ENCODE peak calls at places on chromosomes 11 and 22, in nine cellular contexts. S is esophagus squamous epithelium, I is right lobe of liver, T is ovary, D is tibial nerve, C is sigmoid colon, M is adrenal gland, G is A549, P is body of pancreas. N is an unnamed sample. For H3K4me1, the result is how much of the 10 kb centered on the place peaks cover.

GRCh38 chr11:78210000-78210608 is 21.4 kb downstream of the USP35 start:
- DNase-seq in S (no peak), I (no peak), T (no peak), D (no peak), C (peak), M (no peak), G (no peak), P (no peak), N (no peak)

GRCh38 chr11:112874959-112875358 is 86.3 kb upstream of the NCAM1 start:
- DNase-seq in S (no peak), I (no peak), T (no peak), D (no peak), C (no peak), M (no peak), G (no peak), P (no peak), N (no peak)

GRCh38 chr11:59542142-59542810 is 30.9 kb downstream of the OR4D9 start:
- DNase-seq in S (no peak), I (no peak), T (no peak), D (no peak), C (no peak), M (peak), G (no peak), P (no peak), N (no peak)

GRCh38 chr22:37739611-37740049 is 42.8 kb downstream of the TRIOBP start:
- DNase-seq in S (no peak), I (no peak), T (peak), D (no peak), C (no peak), M (no peak), G (no peak), P (no peak), N (no peak)

GRCh38 chr11:131464024-131464423 is 93.6 kb downstream of the NTM start:
- DNase-seq in S (no peak), I (no peak), T (no peak), D (no peak), C (no peak), M (no peak), G (no peak), P (no peak), N (no peak)

GRCh38 chr11:116641561-116642045 is 131.2 kb downstream of the BUD13 start:
- DNase-seq in S (no peak), I (peak), T (peak), D (no peak), C (no peak), M (peak), G (peak), P (peak), N (peak)

GRCh38 chr22:36469094-36469710 is 12.2 kb downstream of the TXN2 start:
- DNase-seq in S (no peak), I (no peak), T (no peak), D (no peak), C (peak), M (no peak), G (no peak), P (no peak), N (no peak)

GRCh38 chr11:115886111-115886733 is 382.0 kb upstream of the CADM1 start:
- DNase-seq in S (no peak), I (no peak), T (no peak), D (no peak), C (no peak), M (no peak), G (no peak), P (no peak), N (no peak)

GRCh38 chr22:49971232-49972162 is 10.9 kb downstream of the PIM3 start:
- DNase-seq in S (no peak), I (peak), T (peak), D (peak), C (peak), M (peak), G (peak), P (peak), N (peak)

GRCh38 chr22:49020314-49020713 is 807.4 kb downstream of the BRD1 start:
- DNase-seq in S (no peak), I (no peak), T (no peak), D (no peak), C (peak), M (peak), G (no peak), P (no peak), N (no peak)

GRCh38 chr11:103628121-103628520 is 408.3 kb upstream of the DDI1 start:
- DNase-seq in S (no peak), I (no peak), T (no peak), D (no peak), C (no peak), M (no peak), G (no peak), P (no peak), N (no peak)

GRCh38 chr11:102400603-102401002 is 52.0 kb downstream of the TMEM123 start:
- DNase-seq in S (no peak), I (no peak), T (no peak), D (no peak), C (no peak), M (no peak), G (no peak), P (no peak), N (no peak)

GRCh38 chr22:49800408-49801238 is 27.1 kb downstream of the BRD1 start:
- DNase-seq in S (no peak), I (peak), T (no peak), D (no peak), C (no peak), M (peak), G (no peak), P (no peak), N (no peak)

GRCh38 chr11:89327885-89328284 is 150.2 kb downstream of the TYR start:
- DNase-seq in S (no peak), I (no peak), T (no peak), D (no peak), C (no peak), M (no peak), G (no peak), P (no peak), N (no peak)

GRCh38 chr11:19868281-19868821 is 155.7 kb downstream of the NAV2 start:
- DNase-seq in S (no peak), I (no peak), T (no peak), D (no peak), C (peak), M (peak), G (no peak), P (no peak), N (peak)

GRCh38 chr11:17740649-17741235 is 6.2 kb downstream of the KCNC1 start:
- DNase-seq in S (no peak), I (no peak), T (no peak), D (no peak), C (peak), M (no peak), G (no peak), P (no peak), N (peak)

GRCh38 chr11:32052218-32052617 is 38.7 kb upstream of the RCN1 start:
- DNase-seq in S (no peak), I (no peak), T (peak), D (peak), C (peak), M (peak), G (peak), P (peak), N (no peak)

GRCh38 chr11:113528982-113529381 is 53.8 kb upstream of the DRD2 start:
- DNase-seq in S (no peak), I (no peak), T (no peak), D (no peak), C (no peak), M (no peak), G (no peak), P (no peak), N (peak)

GRCh38 chr11:78208257-78209165 is 19.8 kb downstream of the USP35 start:
- DNase-seq in S (no peak), I (no peak), T (no peak), D (no peak), C (peak), M (peak), G (no peak), P (no peak), N (peak)

GRCh38 chr11:87223816-87224215 is 186.1 kb downstream of the TMEM135 start:
- DNase-seq in S (no peak), I (no peak), T (no peak), D (no peak), C (no peak), M (no peak), G (no peak), P (no peak), N (no peak)

GRCh38 chr11:65278351-65278750 is 16.6 kb downstream of the POLA2 start:
- DNase-seq in S (no peak), I (no peak), T (no peak), D (no peak), C (no peak), M (no peak), G (no peak), P (no peak), N (no peak)

GRCh38 chr22:46657655-46657953 is 37.4 kb downstream of the GRAMD4 start:
- DNase-seq in S (no peak), I (no peak), T (no peak), D (no peak), C (no peak), M (no peak), G (no peak), P (no peak), N (no peak)

GRCh38 chr11:11979487-11980117 is 28.8 kb downstream of the DKK3 start:
- DNase-seq in S (no peak), I (no peak), T (no peak), D (no peak), C (peak), M (no peak), G (peak), P (no peak), N (peak)

DNA sequence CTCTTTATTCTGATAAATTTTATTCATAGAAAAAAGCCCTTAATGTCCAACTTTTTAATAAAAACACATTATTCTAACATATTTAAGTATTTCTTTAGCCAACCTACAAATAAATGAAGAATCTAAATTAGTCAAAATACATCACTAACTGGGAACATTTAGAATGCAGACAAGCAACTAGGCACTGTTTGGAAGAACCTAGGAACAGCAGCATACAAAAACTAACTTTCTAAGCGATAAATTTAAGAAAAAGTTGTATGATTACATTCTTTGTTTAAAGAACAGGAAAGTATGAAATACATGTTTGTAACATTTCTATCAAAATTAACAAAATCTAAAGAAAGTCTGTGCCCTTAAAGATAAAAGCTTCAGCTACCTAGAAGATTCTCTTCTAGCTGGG is 35.3 kb downstream of the PI4KA start:
- DNase-seq in S (no peak), I (no peak), T (no peak), D (no peak), C (no peak), M (no peak), G (no peak), P (no peak), N (no peak)
- TF ChIP-seq POLR2A in S (no peak), I (no peak), T (no peak), D (no peak), C (no peak), M (no peak), G (no peak), P (no peak), N (no peak)

GRCh38 chr11:926341-926916 is 759 bp downstream of the AP2A2 start:
- DNase-seq in S (no peak), I (no peak), T (no peak), D (no peak), C (no peak), M (peak), G (peak), P (peak), N (peak)

GRCh38 chr11:924406-925157 is 1.1 kb upstream of the AP2A2 start:
- DNase-seq in S (no peak), I (no peak), T (peak), D (no peak), C (peak), M (no peak), G (no peak), P (no peak), N (no peak)

GRCh38 chr11:925496-926301 is at the start of gene AP2A2:
- DNase-seq in S (no peak), I (peak), T (peak), D (peak), C (peak), M (peak), G (peak), P (peak), N (peak)

GRCh38 chr11:923691-924405 is 1.8 kb upstream of the AP2A2 start:
- DNase-seq in S (no peak), I (no peak), T (no peak), D (no peak), C (no peak), M (no peak), G (no peak), P (no peak), N (no peak)

DNA sequence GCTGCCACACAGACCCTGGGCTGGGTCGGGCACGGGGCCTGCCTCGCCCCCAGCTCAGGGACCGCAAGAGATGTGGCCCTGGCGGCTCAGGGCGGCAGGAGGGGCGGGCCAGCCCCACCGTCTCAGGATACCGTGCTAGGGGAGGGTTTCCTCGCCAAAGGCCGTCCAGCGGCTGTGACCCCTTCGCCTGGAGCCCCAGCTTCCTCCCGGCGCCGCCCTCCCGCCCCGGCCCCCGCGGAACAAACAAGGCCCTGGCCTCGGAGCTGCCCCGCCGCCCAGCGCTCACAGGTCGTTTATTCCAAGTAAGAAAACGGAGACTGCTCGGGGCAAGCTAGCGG is 543 bp upstream of the AP2A2 start:
- DNase-seq in S (no peak), I (peak), T (peak), D (no peak), C (no peak), M (no peak), G (no peak), P (peak), N (no peak)
- H3K27ac ChIP-seq in S (peak), I (peak), T (peak), D (peak), C (peak), M (peak), G (peak), P (peak), N (peak)

GRCh38 chr11:108204918-108205499 is 17.4 kb downstream of the NPAT start:
- DNase-seq in S (no peak), I (no peak), T (no peak), D (no peak), C (no peak), M (no peak), G (no peak), P (no peak), N (no peak)
- H3K4me1 ChIP-seq in S (under half), I (under half), T (under half), D (under half), C (under half), M (under half), G (under half), P (under half), N (under half)

DNA sequence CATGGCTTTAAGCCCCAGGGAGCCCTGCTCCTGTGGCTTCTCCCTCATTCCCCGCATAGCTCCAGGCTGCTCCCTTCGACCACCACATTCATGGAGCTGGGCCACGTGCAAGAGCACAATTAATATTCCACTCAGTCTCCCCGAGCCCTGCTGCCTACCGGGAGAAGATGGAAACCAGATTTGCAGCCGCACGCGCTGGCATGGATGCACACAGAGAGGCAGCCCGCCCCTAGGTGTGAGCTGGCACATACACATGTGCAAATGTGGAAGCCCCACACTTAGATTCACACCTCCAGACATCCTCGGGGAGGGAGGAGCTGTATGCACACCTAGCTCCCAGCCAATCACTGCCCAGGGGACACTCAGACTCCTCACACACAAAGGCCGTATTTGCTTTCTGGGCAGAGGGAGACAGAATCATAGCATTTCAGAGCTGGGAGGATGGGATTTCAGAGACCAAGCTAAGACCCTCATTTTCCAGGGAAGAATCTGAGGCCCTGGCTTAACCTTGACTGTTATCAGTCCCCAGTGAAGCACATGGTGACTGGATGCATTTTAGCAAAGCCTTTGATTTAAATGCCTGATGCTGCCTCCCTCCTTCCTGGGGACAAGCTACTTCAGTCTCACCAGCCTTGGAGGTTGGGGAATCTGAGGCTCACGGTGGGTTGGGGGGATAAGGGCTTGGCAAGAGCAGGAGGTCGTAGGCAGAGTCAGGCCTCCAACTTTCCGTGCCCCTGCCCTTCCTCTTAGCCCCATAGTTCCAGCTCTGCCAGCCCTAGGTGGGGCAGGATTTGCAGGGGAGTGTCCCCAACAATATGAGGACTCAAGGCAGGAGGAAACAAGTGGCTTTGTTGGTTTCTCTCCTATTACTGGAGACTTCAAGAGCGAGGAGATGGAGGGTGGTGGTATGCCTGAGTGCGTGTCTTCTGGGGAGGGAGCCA is 5.3 kb upstream of the CREB3L1 start:
- DNase-seq in S (no peak), I (no peak), T (peak), D (no peak), C (no peak), M (no peak), G (no peak), P (no peak), N (no peak)
- TF ChIP-seq POLR2A in S (no peak), I (no peak), T (no peak), D (no peak), C (no peak), M (no peak), G (no peak), P (no peak), N (no peak)

GRCh38 chr11:130099356-130099755 is 29.7 kb downstream of the APLP2 start:
- DNase-seq in S (no peak), I (no peak), T (no peak), D (no peak), C (no peak), M (no peak), G (no peak), P (no peak), N (no peak)
- H3K27ac ChIP-seq in S (no peak), I (no peak), T (no peak), D (no peak), C (no peak), M (no peak), G (no peak), P (no peak), N (no peak)

DNA sequence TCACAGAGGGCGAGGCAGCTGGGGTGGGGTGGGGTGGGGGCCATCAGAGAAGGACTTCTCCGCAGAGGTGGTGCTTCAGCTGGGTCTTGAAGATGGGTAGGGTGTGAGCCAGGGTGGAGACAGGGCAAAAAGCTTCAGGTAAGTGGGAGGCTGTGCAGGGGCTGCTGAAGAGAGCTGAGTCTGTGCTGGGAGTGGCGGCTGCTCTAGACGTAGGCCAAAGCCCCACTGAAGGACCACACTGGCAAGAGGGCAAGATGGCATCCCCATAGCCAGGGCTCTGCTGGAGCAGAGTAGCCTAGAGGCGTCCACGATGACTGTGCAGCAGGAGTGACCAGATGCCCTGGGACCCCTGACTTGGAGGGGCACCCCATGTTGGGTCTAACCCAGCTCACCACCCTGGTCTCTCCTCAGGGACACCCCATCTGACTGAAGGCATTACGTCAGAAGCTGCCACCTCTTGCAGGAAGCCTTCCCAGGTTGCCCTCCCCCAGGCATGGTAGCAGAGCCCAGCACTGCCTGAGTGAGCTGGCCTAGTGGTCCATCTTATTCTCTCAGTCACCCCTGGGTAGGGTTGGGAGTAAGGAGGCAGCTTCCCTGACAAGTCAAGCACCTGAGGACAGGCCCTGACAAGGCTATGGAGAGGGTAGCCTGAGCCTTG is 32.9 kb downstream of the TPBGL start:
- DNase-seq in S (no peak), I (no peak), T (no peak), D (no peak), C (peak), M (peak), G (no peak), P (peak), N (peak)
- H3K4me1 ChIP-seq in S (under half), I (under half), T (under half), D (under half), C (under half), M (under half), G (under half), P (under half), N (under half)

GRCh38 chr11:104694259-104695070 is 203.8 kb downstream of the CASP12 start:
- DNase-seq in S (no peak), I (no peak), T (no peak), D (no peak), C (no peak), M (peak), G (no peak), P (no peak), N (no peak)

GRCh38 chr11:104690243-104690642 is 208.0 kb downstream of the CASP12 start:
- DNase-seq in S (no peak), I (no peak), T (no peak), D (no peak), C (no peak), M (no peak), G (no peak), P (no peak), N (no peak)

DNA sequence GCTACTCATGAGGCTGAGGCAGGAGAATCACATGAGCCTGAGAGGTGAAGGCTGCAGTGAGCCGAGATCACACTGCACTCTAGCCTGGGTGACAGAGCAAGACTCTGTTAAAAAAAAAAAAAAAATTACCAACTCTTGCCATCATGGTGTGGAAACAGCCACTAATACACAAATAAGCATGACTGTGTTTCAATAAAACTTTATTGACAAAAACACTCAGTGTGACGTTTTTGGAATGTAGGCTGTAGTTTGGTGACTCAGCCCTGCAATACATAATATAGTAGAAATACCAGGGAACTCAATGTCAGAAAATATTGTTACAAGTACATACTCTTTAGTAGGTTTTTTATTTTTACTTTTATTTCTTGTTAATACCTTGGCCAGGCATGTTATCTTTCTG is 207.1 kb downstream of the CASP12 start:
- DNase-seq in S (no peak), I (no peak), T (no peak), D (no peak), C (no peak), M (no peak), G (no peak), P (no peak), N (no peak)
- TF ChIP-seq POLR2A in S (no peak), I (no peak), T (no peak), D (no peak), C (no peak), M (no peak), G (no peak), P (no peak), N (no peak)